ENCODE peak calls at places on chromosomes 13 and 19, in five cellular contexts. I is HFF-Myc, S is OCI-LY7, M is heart right ventricle, R is NCI-H1105. B is an unnamed sample.

GRCh38 chr19:41327499-41328156 is 17.7 kb downstream of the CCDC97 start:
- DNase-seq in I (no peak), S (peak), M (peak), R (no peak), B (no peak)

GRCh38 chr19:11091343-11092153 is 2.3 kb downstream of the LDLR start:
- DNase-seq in I (peak), S (no peak), M (no peak), R (no peak), B (peak)

GRCh38 chr13:39016789-39017188 is 21.1 kb downstream of the PROSER1 start:
- DNase-seq in I (no peak), S (peak), M (no peak), R (no peak), B (no peak)

GRCh38 chr19:12065100-12065538 is 588 bp downstream of the ZNF844 start:
- DNase-seq in I (no peak), S (no peak), M (no peak), R (no peak), B (no peak)

GRCh38 chr13:26929971-26930730 is 169.6 kb upstream of the GPR12 start:
- DNase-seq in I (peak), S (peak), M (peak), R (peak), B (peak)

GRCh38 chr19:54728167-54728566 is 3.9 kb downstream of the KIR3DL3 start:
- DNase-seq in I (no peak), S (no peak), M (no peak), R (no peak), B (no peak)

GRCh38 chr13:48158290-48158689 is 63.4 kb upstream of the MED4 start:
- DNase-seq in I (no peak), S (no peak), M (no peak), R (no peak), B (no peak)

GRCh38 chr13:99766641-99767045 is 204.9 kb downstream of the ZIC5 start:
- DNase-seq in I (peak), S (no peak), M (no peak), R (no peak), B (no peak)

GRCh38 chr19:10230904-10231623 is at the start of gene S1PR2:
- DNase-seq in I (no peak), S (peak), M (peak), R (peak), B (peak)

GRCh38 chr19:49463960-49464740 is 9.9 kb upstream of the FLT3LG start:
- DNase-seq in I (no peak), S (no peak), M (no peak), R (no peak), B (no peak)

GRCh38 chr19:57231686-57232085 is 863 bp downstream of the AURKC start:
- DNase-seq in I (no peak), S (no peak), M (no peak), R (no peak), B (no peak)

GRCh38 chr13:30895773-30896172 is 10.3 kb upstream of the MEDAG start:
- DNase-seq in I (no peak), S (no peak), M (peak), R (no peak), B (no peak)

GRCh38 chr19:11931051-11931450 is 6.1 kb downstream of the ZNF700 start:
- DNase-seq in I (no peak), S (no peak), M (no peak), R (no peak), B (no peak)

GRCh38 chr13:36353001-36353400 is 6.8 kb upstream of the SPART start:
- DNase-seq in I (no peak), S (no peak), M (no peak), R (no peak), B (no peak)

GRCh38 chr13:62119739-62120700 is 704.4 kb upstream of the PCDH20 start:
- DNase-seq in I (no peak), S (peak), M (no peak), R (peak), B (no peak)

GRCh38 chr19:38079926-38080380 is 144.1 kb downstream of the DPF1 start:
- DNase-seq in I (peak), S (peak), M (no peak), R (no peak), B (no peak)

GRCh38 chr13:61770697-61771096 is 355.0 kb upstream of the PCDH20 start:
- DNase-seq in I (no peak), S (no peak), M (no peak), R (no peak), B (no peak)

GRCh38 chr13:95636853-95637252 is 7.7 kb downstream of the DZIP1 start:
- DNase-seq in I (no peak), S (no peak), M (no peak), R (no peak), B (no peak)

GRCh38 chr19:30086916-30087315 is 144.9 kb downstream of the URI1 start:
- DNase-seq in I (no peak), S (no peak), M (no peak), R (no peak), B (no peak)

GRCh38 chr13:98743377-98743776 is 9.1 kb downstream of the SLC15A1 start:
- DNase-seq in I (no peak), S (no peak), M (no peak), R (no peak), B (no peak)

GRCh38 chr19:55362990-55363716 is at the start of gene GARIN5B:
- DNase-seq in I (no peak), S (no peak), M (no peak), R (no peak), B (no peak)

GRCh38 chr19:45103200-45103624 is 10.2 kb downstream of the PPP1R37 start:
- DNase-seq in I (no peak), S (no peak), M (no peak), R (no peak), B (no peak)

GRCh38 chr13:37602743-37603381 is 4.3 kb upstream of the POSTN start:
- DNase-seq in I (no peak), S (peak), M (no peak), R (peak), B (no peak)

GRCh38 chr19:50481351-50482149 is 4.9 kb upstream of the GARIN5A start:
- DNase-seq in I (no peak), S (no peak), M (no peak), R (no peak), B (no peak)

GRCh38 chr19:43780706-43781525 is at the start of gene KCNN4:
- DNase-seq in I (peak), S (peak), M (no peak), R (no peak), B (no peak)

GRCh38 chr13:31048521-31048920 is 113.2 kb downstream of the HSPH1 start:
- DNase-seq in I (no peak), S (no peak), M (no peak), R (no peak), B (no peak)

GRCh38 chr13:87923713-87924112 is 252.5 kb downstream of the SLITRK5 start:
- DNase-seq in I (no peak), S (no peak), M (no peak), R (peak), B (no peak)

B was measured in brain pericyte.